ENCODE peak calls at places on chromosome 4, in six cellular contexts. J, M, F, K, N and Z are unnamed samples.

GRCh38 chr4:188714907-188715306 is 575.7 kb downstream of the TRIML1 start:
- DNase-seq in J (peak), M (no peak), F (peak), K (no peak), N (no peak), Z (no peak)

GRCh38 chr4:27861381-27861787 is 1000.7 kb downstream of the STIM2 start:
- DNase-seq in N (peak), F (peak), J (peak), M (peak), K (peak), Z (peak)

GRCh38 chr4:13498464-13498863 is 14.3 kb upstream of the RAB28 start:
- DNase-seq in M (no peak), J (no peak), N (no peak), K (no peak), F (no peak), Z (no peak)

GRCh38 chr4:89193828-89194227 is 82.5 kb downstream of the TIGD2 start:
- DNase-seq in N (no peak), M (no peak), F (no peak), K (no peak), J (no peak), Z (no peak)

GRCh38 chr4:52172166-52172565 is 121.1 kb downstream of the SPATA18 start:
- DNase-seq in K (no peak), F (peak), J (no peak), N (peak), M (no peak), Z (no peak)

GRCh38 chr4:122898370-122899150 is 23.8 kb downstream of the NUDT6 start:
- DNase-seq in F (peak), M (no peak), N (no peak), K (no peak), J (peak), Z (no peak)

GRCh38 chr4:79913581-79913980 is 159.4 kb downstream of the ANTXR2 start:
- DNase-seq in M (no peak), N (no peak), F (peak), J (peak), K (no peak), Z (no peak)

GRCh38 chr4:153010137-153010536 is 74.0 kb downstream of the FHDC1 start:
- DNase-seq in J (no peak), N (no peak), K (no peak), M (no peak), F (no peak), Z (no peak)

GRCh38 chr4:68748181-68748981 is 67.4 kb upstream of the UGT2B10 start:
- DNase-seq in J (no peak), M (no peak), F (no peak), N (no peak), K (no peak), Z (no peak)
- H3K23ac ChIP-seq in J (no peak), M (no peak), F (no peak), N (no peak), K (no peak), Z (no peak)

DNA sequence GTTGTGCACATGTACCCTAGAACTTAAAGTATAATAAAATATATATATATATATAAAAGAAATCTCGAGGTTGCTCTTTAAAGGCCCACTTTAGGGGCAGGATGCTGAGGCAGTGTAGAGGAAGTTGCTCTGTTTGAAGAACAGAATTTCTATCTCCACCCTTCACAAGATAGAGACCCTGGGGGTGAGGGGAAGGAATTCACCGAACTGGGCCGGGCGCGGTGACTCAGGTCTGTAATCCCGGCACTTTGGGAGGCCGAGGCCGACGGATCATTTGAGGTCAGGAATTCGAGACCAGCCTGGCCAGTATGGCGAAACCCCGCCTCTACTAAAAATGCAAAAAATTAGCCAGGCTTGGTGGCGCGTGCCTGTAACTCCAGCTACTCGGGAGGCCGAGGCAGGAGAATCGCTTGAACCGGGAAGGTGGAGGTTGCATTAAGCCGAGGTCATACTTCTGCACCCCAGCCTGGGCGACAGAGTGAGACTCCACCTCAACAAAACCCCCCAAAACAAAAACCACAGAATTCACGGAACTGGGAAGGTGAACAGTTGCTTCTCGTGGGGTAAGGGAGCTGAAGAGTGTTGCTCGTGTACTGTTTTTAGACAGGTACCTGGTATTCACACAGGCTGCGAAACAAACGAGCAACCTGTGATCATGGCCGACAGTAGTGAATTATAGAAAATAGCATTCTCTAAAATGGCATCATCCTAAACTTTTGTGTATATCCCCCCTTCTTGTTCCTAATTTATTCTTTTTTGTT is 6.2 kb downstream of the PLAC8 start:
- DNase-seq in K (no peak), N (peak), F (no peak), J (no peak), M (peak), Z (no peak)
- H3K4me3 ChIP-seq in K (no peak), N (no peak), F (no peak), J (no peak), M (no peak), Z (no peak)

GRCh38 chr4:109155682-109156243 is 146.7 kb downstream of the COL25A1 start:
- DNase-seq in K (no peak), N (no peak), M (no peak), F (peak), J (no peak), Z (peak)

GRCh38 chr4:109147135-109147534 is 155.3 kb downstream of the COL25A1 start:
- DNase-seq in N (no peak), M (no peak), K (no peak), J (no peak), F (no peak), Z (no peak)

GRCh38 chr4:109148577-109149075 is 153.8 kb downstream of the COL25A1 start:
- DNase-seq in F (no peak), N (no peak), K (no peak), J (no peak), M (no peak), Z (no peak)

GRCh38 chr4:109155112-109155511 is 147.3 kb downstream of the COL25A1 start:
- DNase-seq in N (no peak), J (no peak), M (no peak), F (no peak), K (no peak), Z (no peak)

GRCh38 chr4:109149836-109150235 is 152.6 kb downstream of the COL25A1 start:
- DNase-seq in K (no peak), N (no peak), M (no peak), F (no peak), J (no peak), Z (no peak)
- H3K23ac ChIP-seq in K (no peak), N (no peak), M (no peak), F (no peak), J (no peak), Z (no peak)

DNA sequence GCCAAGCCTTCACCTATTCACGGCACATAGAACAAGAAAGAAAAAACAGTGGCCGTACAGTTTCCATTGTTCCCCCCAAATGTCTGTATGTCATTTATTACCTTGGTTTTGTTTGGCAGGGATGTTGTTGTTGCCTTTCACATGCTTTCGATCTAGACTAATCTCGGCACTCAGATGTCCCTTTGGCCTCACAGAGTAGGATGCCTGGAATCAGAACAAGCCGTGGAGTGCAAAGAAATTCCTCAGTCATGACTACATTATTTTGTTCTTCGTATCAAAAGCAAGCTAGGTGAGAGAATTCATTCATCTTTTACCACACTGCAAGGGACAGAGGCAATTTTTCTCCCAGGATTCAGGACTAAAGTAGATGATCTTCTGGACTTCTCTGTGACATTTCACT is 106.9 kb downstream of the SMIM20 start:
- DNase-seq in N (no peak), F (peak), K (no peak), M (no peak), J (peak), Z (no peak)
- H3K4me3 ChIP-seq in N (no peak), F (peak), K (no peak), M (no peak), J (no peak), Z (no peak)

GRCh38 chr4:18318682-18319410 is 297.3 kb upstream of the LCORL start:
- DNase-seq in K (no peak), F (no peak), M (peak), N (no peak), J (no peak), Z (no peak)

GRCh38 chr4:18319456-18319855 is 297.9 kb upstream of the LCORL start:
- DNase-seq in N (no peak), J (no peak), K (no peak), M (peak), F (no peak), Z (no peak)

GRCh38 chr4:18322111-18322510 is 300.6 kb upstream of the LCORL start:
- DNase-seq in J (no peak), N (no peak), M (no peak), F (no peak), K (no peak), Z (no peak)
- H3K23ac ChIP-seq in J (no peak), N (no peak), M (no peak), F (no peak), K (no peak), Z (no peak)

DNA sequence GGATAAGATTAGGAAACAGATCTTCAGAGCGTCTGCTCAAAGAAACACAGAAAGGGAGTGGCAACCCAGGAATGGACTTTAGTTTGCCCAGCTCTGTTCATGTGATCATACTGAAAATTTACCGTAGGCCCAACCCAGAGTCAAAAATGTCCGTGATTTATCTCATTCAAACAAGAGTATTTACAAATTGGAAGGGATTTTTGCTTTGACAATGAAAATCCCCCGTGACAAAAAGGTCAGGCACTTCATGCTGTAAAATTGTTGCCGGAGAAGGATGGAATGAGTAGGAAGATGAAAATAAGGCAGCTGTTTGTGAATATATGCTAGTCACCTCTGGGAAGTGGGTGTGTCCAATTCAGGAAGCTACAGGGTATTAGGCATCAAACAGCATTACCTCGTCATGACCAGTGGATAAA is 1.2 kb downstream of the SULT1B1 start:
- DNase-seq in N (no peak), M (no peak), J (no peak), K (no peak), F (no peak), Z (no peak)
- H3K4me3 ChIP-seq in N (no peak), M (no peak), J (no peak), K (no peak), F (no peak), Z (no peak)